ENCODE peak calls at places on chromosomes 5 and 9, in ten cellular contexts. One of them, this sample, is unnamed.

GRCh38 chr5:173954671-173955605 is 34.0 kb upstream of the C5orf47 start:
- DNase-seq in neural progenitor cell: no peak
- DNase-seq in SK-N-SH: no peak
- DNase-seq in tibial artery: no peak
- DNase-seq in cardiac fibroblast: peak
- DNase-seq in heart right ventricle: no peak
- DNase-seq in right lobe of liver: peak
- DNase-seq in Peyer's patch: no peak
- DNase-seq in PC-3: peak
- DNase-seq in GM06990: no peak
- DNase-seq in this sample: peak

GRCh38 chr9:115261656-115262081 is 143.7 kb upstream of the TNC start:
- DNase-seq in right lobe of liver: no peak
- DNase-seq in tibial artery: no peak
- DNase-seq in cardiac fibroblast: no peak
- DNase-seq in Peyer's patch: no peak
- DNase-seq in GM06990: no peak
- DNase-seq in SK-N-SH: no peak
- DNase-seq in neural progenitor cell: no peak
- DNase-seq in heart right ventricle: no peak
- DNase-seq in PC-3: peak
- DNase-seq in this sample: peak

GRCh38 chr5:54701179-54701578 is 183.6 kb downstream of the SNX18 start:
- DNase-seq in tibial artery: peak
- DNase-seq in right lobe of liver: no peak
- DNase-seq in cardiac fibroblast: peak
- DNase-seq in Peyer's patch: no peak
- DNase-seq in heart right ventricle: no peak
- DNase-seq in GM06990: no peak
- DNase-seq in SK-N-SH: no peak
- DNase-seq in PC-3: peak
- DNase-seq in neural progenitor cell: no peak
- DNase-seq in this sample: peak

GRCh38 chr9:38284039-38284767 is 108.3 kb upstream of the ALDH1B1 start:
- DNase-seq in Peyer's patch: no peak
- DNase-seq in tibial artery: no peak
- DNase-seq in SK-N-SH: no peak
- DNase-seq in heart right ventricle: no peak
- DNase-seq in GM06990: no peak
- DNase-seq in cardiac fibroblast: no peak
- DNase-seq in right lobe of liver: no peak
- DNase-seq in neural progenitor cell: no peak
- DNase-seq in PC-3: no peak
- DNase-seq in this sample: no peak

GRCh38 chr5:116482394-116482793 is 92.2 kb downstream of the SEMA6A start:
- DNase-seq in GM06990: no peak
- DNase-seq in PC-3: peak
- DNase-seq in right lobe of liver: no peak
- DNase-seq in cardiac fibroblast: peak
- DNase-seq in SK-N-SH: no peak
- DNase-seq in tibial artery: no peak
- DNase-seq in heart right ventricle: no peak
- DNase-seq in Peyer's patch: no peak
- DNase-seq in neural progenitor cell: no peak
- DNase-seq in this sample: peak

GRCh38 chr9:116154334-116154975 is 864 bp downstream of the PAPPA start:
- DNase-seq in cardiac fibroblast: no peak
- DNase-seq in GM06990: no peak
- DNase-seq in heart right ventricle: peak
- DNase-seq in Peyer's patch: no peak
- DNase-seq in right lobe of liver: no peak
- DNase-seq in SK-N-SH: peak
- DNase-seq in tibial artery: no peak
- DNase-seq in PC-3: no peak
- DNase-seq in neural progenitor cell: peak
- DNase-seq in this sample: peak

GRCh38 chr9:34383904-34384303 is 7.2 kb upstream of the MYORG start:
- DNase-seq in GM06990: no peak
- DNase-seq in Peyer's patch: no peak
- DNase-seq in neural progenitor cell: no peak
- DNase-seq in tibial artery: no peak
- DNase-seq in cardiac fibroblast: no peak
- DNase-seq in SK-N-SH: no peak
- DNase-seq in right lobe of liver: no peak
- DNase-seq in heart right ventricle: no peak
- DNase-seq in PC-3: no peak
- DNase-seq in this sample: no peak

GRCh38 chr9:135307314-135307713 is 172.3 kb upstream of the PPP1R26 start:
- DNase-seq in tibial artery: no peak
- DNase-seq in cardiac fibroblast: no peak
- DNase-seq in SK-N-SH: no peak
- DNase-seq in GM06990: no peak
- DNase-seq in right lobe of liver: no peak
- DNase-seq in heart right ventricle: no peak
- DNase-seq in PC-3: no peak
- DNase-seq in Peyer's patch: no peak
- DNase-seq in neural progenitor cell: no peak
- DNase-seq in this sample: no peak

GRCh38 chr9:75591972-75592371 is 298.5 kb upstream of the PCSK5 start:
- DNase-seq in heart right ventricle: no peak
- DNase-seq in right lobe of liver: no peak
- DNase-seq in neural progenitor cell: no peak
- DNase-seq in PC-3: no peak
- DNase-seq in Peyer's patch: no peak
- DNase-seq in tibial artery: peak
- DNase-seq in GM06990: no peak
- DNase-seq in SK-N-SH: no peak
- DNase-seq in cardiac fibroblast: no peak
- DNase-seq in this sample: no peak

GRCh38 chr9:75589497-75589896 is 301.0 kb upstream of the PCSK5 start:
- DNase-seq in cardiac fibroblast: no peak
- DNase-seq in neural progenitor cell: no peak
- DNase-seq in right lobe of liver: no peak
- DNase-seq in GM06990: no peak
- DNase-seq in Peyer's patch: no peak
- DNase-seq in PC-3: no peak
- DNase-seq in tibial artery: no peak
- DNase-seq in SK-N-SH: no peak
- DNase-seq in heart right ventricle: no peak
- DNase-seq in this sample: no peak

GRCh38 chr9:75599249-75599648 is 291.2 kb upstream of the PCSK5 start:
- DNase-seq in neural progenitor cell: no peak
- DNase-seq in SK-N-SH: no peak
- DNase-seq in tibial artery: no peak
- DNase-seq in right lobe of liver: no peak
- DNase-seq in cardiac fibroblast: no peak
- DNase-seq in GM06990: no peak
- DNase-seq in heart right ventricle: no peak
- DNase-seq in Peyer's patch: no peak
- DNase-seq in PC-3: no peak
- DNase-seq in this sample: no peak

GRCh38 chr9:75588808-75589207 is 301.7 kb upstream of the PCSK5 start:
- DNase-seq in PC-3: peak
- DNase-seq in neural progenitor cell: no peak
- DNase-seq in right lobe of liver: no peak
- DNase-seq in GM06990: no peak
- DNase-seq in SK-N-SH: peak
- DNase-seq in tibial artery: no peak
- DNase-seq in heart right ventricle: no peak
- DNase-seq in Peyer's patch: no peak
- DNase-seq in cardiac fibroblast: no peak
- DNase-seq in this sample: peak

DNA sequence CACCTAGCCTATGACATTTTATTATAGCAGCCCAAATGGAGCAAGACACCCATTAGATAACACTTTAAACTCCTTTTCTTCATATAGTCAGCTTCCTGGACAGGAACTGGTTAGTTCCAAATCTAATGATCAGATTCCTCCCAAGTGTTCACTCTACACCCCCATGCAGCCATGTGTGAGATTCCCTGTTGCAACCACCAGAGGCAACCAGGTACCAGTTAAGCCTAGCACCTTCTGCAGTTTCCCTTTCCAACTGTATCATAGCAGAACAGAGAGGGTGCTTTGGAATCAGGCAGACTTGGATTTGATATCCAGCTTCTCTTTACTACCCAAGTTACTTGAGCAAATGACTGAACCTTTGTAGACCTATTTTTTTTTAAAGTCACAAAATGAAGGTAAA is 296.6 kb upstream of the PCSK5 start:
- DNase-seq in neural progenitor cell: no peak
- DNase-seq in SK-N-SH: no peak
- DNase-seq in right lobe of liver: no peak
- DNase-seq in GM06990: no peak
- DNase-seq in tibial artery: no peak
- DNase-seq in PC-3: no peak
- DNase-seq in Peyer's patch: no peak
- DNase-seq in cardiac fibroblast: no peak
- DNase-seq in heart right ventricle: no peak
- DNase-seq in this sample: no peak
- TF ChIP-seq CTCF in neural progenitor cell: no peak
- TF ChIP-seq CTCF in SK-N-SH: no peak
- TF ChIP-seq CTCF in right lobe of liver: no peak
- TF ChIP-seq CTCF in GM06990: no peak
- TF ChIP-seq CTCF in tibial artery: no peak
- TF ChIP-seq CTCF in PC-3: no peak
- TF ChIP-seq CTCF in Peyer's patch: no peak
- TF ChIP-seq CTCF in cardiac fibroblast: no peak
- TF ChIP-seq CTCF in heart right ventricle: no peak
- TF ChIP-seq CTCF in this sample: no peak

GRCh38 chr5:147788023-147788422 is 5.5 kb upstream of the JAKMIP2 start:
- DNase-seq in tibial artery: no peak
- DNase-seq in neural progenitor cell: no peak
- DNase-seq in SK-N-SH: no peak
- DNase-seq in PC-3: no peak
- DNase-seq in right lobe of liver: no peak
- DNase-seq in Peyer's patch: no peak
- DNase-seq in cardiac fibroblast: no peak
- DNase-seq in heart right ventricle: no peak
- DNase-seq in GM06990: no peak
- DNase-seq in this sample: no peak

GRCh38 chr5:147780924-147781530 is 1.5 kb downstream of the JAKMIP2 start:
- DNase-seq in right lobe of liver: no peak
- DNase-seq in SK-N-SH: no peak
- DNase-seq in Peyer's patch: no peak
- DNase-seq in cardiac fibroblast: no peak
- DNase-seq in heart right ventricle: no peak
- DNase-seq in neural progenitor cell: peak
- DNase-seq in tibial artery: no peak
- DNase-seq in PC-3: no peak
- DNase-seq in GM06990: no peak
- DNase-seq in this sample: no peak

GRCh38 chr5:147786115-147786514 is 3.6 kb upstream of the JAKMIP2 start:
- DNase-seq in Peyer's patch: no peak
- DNase-seq in PC-3: no peak
- DNase-seq in SK-N-SH: no peak
- DNase-seq in tibial artery: no peak
- DNase-seq in heart right ventricle: no peak
- DNase-seq in neural progenitor cell: no peak
- DNase-seq in GM06990: no peak
- DNase-seq in cardiac fibroblast: no peak
- DNase-seq in right lobe of liver: no peak
- DNase-seq in this sample: no peak

GRCh38 chr5:147784596-147784995 is 2.1 kb upstream of the JAKMIP2 start:
- DNase-seq in PC-3: no peak
- DNase-seq in neural progenitor cell: no peak
- DNase-seq in Peyer's patch: no peak
- DNase-seq in right lobe of liver: no peak
- DNase-seq in cardiac fibroblast: no peak
- DNase-seq in SK-N-SH: no peak
- DNase-seq in GM06990: no peak
- DNase-seq in tibial artery: no peak
- DNase-seq in heart right ventricle: no peak
- DNase-seq in this sample: no peak

DNA sequence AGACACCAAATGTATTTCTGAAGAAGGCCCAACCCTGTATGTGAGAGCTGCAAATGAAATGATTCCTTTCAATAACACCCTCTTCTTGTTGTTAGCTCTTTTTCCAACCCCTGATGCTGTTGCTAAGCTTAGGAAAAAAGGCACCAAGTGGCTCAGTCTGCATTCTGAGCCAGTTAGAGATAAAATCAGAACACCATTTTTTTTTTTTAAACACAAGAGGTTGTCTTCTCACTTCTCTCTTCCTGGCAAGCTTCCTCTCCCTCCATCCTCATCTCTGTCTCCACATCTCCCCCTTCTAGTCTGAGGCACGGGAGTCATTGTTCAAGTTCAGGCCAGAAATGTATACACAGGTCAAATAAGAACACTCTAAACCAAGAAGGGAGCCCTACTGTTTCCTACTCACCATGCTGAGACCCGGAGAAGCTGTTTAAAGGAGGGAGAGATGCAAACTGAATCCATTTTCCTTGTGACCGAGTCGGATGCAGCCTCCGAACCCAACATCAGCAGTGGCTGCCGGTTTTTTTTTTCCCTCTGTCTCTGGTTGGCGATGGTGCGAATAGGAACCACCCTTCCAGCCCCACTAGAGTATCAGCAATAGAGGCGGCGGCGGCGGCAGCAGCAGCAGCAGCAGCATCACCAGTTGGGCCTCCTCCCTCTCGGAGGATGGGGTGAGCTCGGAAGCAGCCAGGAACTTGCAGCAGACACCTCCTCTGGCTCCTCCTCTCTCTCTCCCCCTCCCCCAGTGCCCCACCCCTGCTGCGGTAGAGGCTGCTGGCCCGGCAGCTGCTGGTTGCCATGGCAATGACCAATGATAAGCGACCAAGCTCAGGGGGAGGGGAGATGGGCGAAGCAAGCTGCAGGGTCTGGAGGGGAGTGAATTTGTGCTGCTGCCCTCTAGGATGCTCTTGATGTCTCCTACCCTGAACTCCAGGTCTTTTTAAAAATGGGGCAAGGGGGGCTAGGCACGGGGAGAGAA is at the start of gene JAKMIP2:
- DNase-seq in right lobe of liver: peak
- DNase-seq in tibial artery: peak
- DNase-seq in heart right ventricle: peak
- DNase-seq in PC-3: peak
- DNase-seq in Peyer's patch: peak
- DNase-seq in SK-N-SH: peak
- DNase-seq in cardiac fibroblast: peak
- DNase-seq in GM06990: peak
- DNase-seq in neural progenitor cell: peak
- DNase-seq in this sample: peak
- H3K4me3 ChIP-seq in right lobe of liver: no peak
- H3K4me3 ChIP-seq in tibial artery: peak
- H3K4me3 ChIP-seq in heart right ventricle: no peak
- H3K4me3 ChIP-seq in PC-3: peak
- H3K4me3 ChIP-seq in Peyer's patch: peak
- H3K4me3 ChIP-seq in SK-N-SH: peak
- H3K4me3 ChIP-seq in cardiac fibroblast: no peak
- H3K4me3 ChIP-seq in GM06990: peak
- H3K4me3 ChIP-seq in neural progenitor cell: peak
- H3K4me3 ChIP-seq in this sample: peak

GRCh38 chr9:132644251-132644650 is 25.5 kb downstream of the DDX31 start:
- DNase-seq in tibial artery: no peak
- DNase-seq in Peyer's patch: no peak
- DNase-seq in cardiac fibroblast: no peak
- DNase-seq in neural progenitor cell: peak
- DNase-seq in SK-N-SH: peak
- DNase-seq in right lobe of liver: no peak
- DNase-seq in GM06990: no peak
- DNase-seq in PC-3: peak
- DNase-seq in heart right ventricle: no peak
- DNase-seq in this sample: no peak
- TF ChIP-seq CTCF in tibial artery: no peak
- TF ChIP-seq CTCF in Peyer's patch: no peak
- TF ChIP-seq CTCF in cardiac fibroblast: no peak
- TF ChIP-seq CTCF in neural progenitor cell: peak
- TF ChIP-seq CTCF in SK-N-SH: peak
- TF ChIP-seq CTCF in right lobe of liver: no peak
- TF ChIP-seq CTCF in GM06990: peak
- TF ChIP-seq CTCF in PC-3: peak
- TF ChIP-seq CTCF in heart right ventricle: no peak
- TF ChIP-seq CTCF in this sample: peak

GRCh38 chr9:23820731-23821399 is 5.2 kb downstream of the ELAVL2 start:
- DNase-seq in neural progenitor cell: peak
- DNase-seq in SK-N-SH: peak
- DNase-seq in Peyer's patch: no peak
- DNase-seq in GM06990: no peak
- DNase-seq in right lobe of liver: no peak
- DNase-seq in cardiac fibroblast: no peak
- DNase-seq in heart right ventricle: no peak
- DNase-seq in tibial artery: no peak
- DNase-seq in PC-3: peak
- DNase-seq in this sample: no peak
- H3K4me3 ChIP-seq in neural progenitor cell: peak
- H3K4me3 ChIP-seq in SK-N-SH: peak
- H3K4me3 ChIP-seq in Peyer's patch: no peak
- H3K4me3 ChIP-seq in GM06990: no peak
- H3K4me3 ChIP-seq in right lobe of liver: no peak
- H3K4me3 ChIP-seq in cardiac fibroblast: no peak
- H3K4me3 ChIP-seq in heart right ventricle: peak
- H3K4me3 ChIP-seq in tibial artery: peak
- H3K4me3 ChIP-seq in PC-3: peak
- H3K4me3 ChIP-seq in this sample: no peak

This sample was measured in foreskin fibroblast.